ENCODE peak calls at places on chromosomes 2 and 18, in four cellular contexts. One of them, this sample, is unnamed.

GRCh38 chr18:23871410-23871809 is 143.1 kb upstream of the TTC39C start:
- DNase-seq in SK-N-MC: no peak
- DNase-seq in WERI-Rb-1: no peak
- DNase-seq in ascending aorta: no peak
- DNase-seq in this sample: no peak

GRCh38 chr2:40410695-40411094 is 41.2 kb downstream of the SLC8A1 start:
- DNase-seq in WERI-Rb-1: no peak
- DNase-seq in ascending aorta: no peak
- DNase-seq in SK-N-MC: no peak
- DNase-seq in this sample: no peak

GRCh38 chr18:62781893-62782292 is 66.6 kb downstream of the PHLPP1 start:
- DNase-seq in ascending aorta: no peak
- DNase-seq in SK-N-MC: no peak
- DNase-seq in WERI-Rb-1: no peak
- DNase-seq in this sample: no peak

GRCh38 chr2:103445356-103445755 is 683.5 kb downstream of the TMEM182 start:
- DNase-seq in WERI-Rb-1: no peak
- DNase-seq in ascending aorta: no peak
- DNase-seq in SK-N-MC: no peak
- DNase-seq in this sample: no peak

GRCh38 chr2:31694444-31694843 is 113.7 kb upstream of the SRD5A2 start:
- DNase-seq in WERI-Rb-1: no peak
- DNase-seq in SK-N-MC: no peak
- DNase-seq in ascending aorta: no peak
- DNase-seq in this sample: no peak

GRCh38 chr2:15561574-15562344 is 625 bp upstream of the NBAS start:
- DNase-seq in SK-N-MC: no peak
- DNase-seq in ascending aorta: no peak
- DNase-seq in WERI-Rb-1: peak
- DNase-seq in this sample: no peak

GRCh38 chr2:168758970-168759820 is 43.2 kb upstream of the NOSTRIN start:
- DNase-seq in WERI-Rb-1: no peak
- DNase-seq in ascending aorta: no peak
- DNase-seq in SK-N-MC: no peak
- DNase-seq in this sample: peak

GRCh38 chr2:162382283-162382682 is 38.4 kb downstream of the GCA start:
- DNase-seq in WERI-Rb-1: no peak
- DNase-seq in ascending aorta: no peak
- DNase-seq in SK-N-MC: no peak
- DNase-seq in this sample: no peak

GRCh38 chr2:191114403-191114886 is 36.3 kb downstream of the STAT4 start:
- DNase-seq in WERI-Rb-1: no peak
- DNase-seq in SK-N-MC: no peak
- DNase-seq in ascending aorta: no peak
- DNase-seq in this sample: no peak

GRCh38 chr2:228763600-228763999 is 507.5 kb downstream of the PID1 start:
- DNase-seq in ascending aorta: no peak
- DNase-seq in SK-N-MC: no peak
- DNase-seq in WERI-Rb-1: no peak
- DNase-seq in this sample: no peak

GRCh38 chr2:228767196-228767595 is 503.9 kb downstream of the PID1 start:
- DNase-seq in ascending aorta: no peak
- DNase-seq in SK-N-MC: no peak
- DNase-seq in WERI-Rb-1: no peak
- DNase-seq in this sample: peak

GRCh38 chr2:228762565-228762964 is 508.5 kb downstream of the PID1 start:
- DNase-seq in ascending aorta: no peak
- DNase-seq in WERI-Rb-1: no peak
- DNase-seq in SK-N-MC: no peak
- DNase-seq in this sample: no peak
- H3K4me3 ChIP-seq in ascending aorta: no peak
- H3K4me3 ChIP-seq in WERI-Rb-1: no peak
- H3K4me3 ChIP-seq in SK-N-MC: no peak
- H3K4me3 ChIP-seq in this sample: no peak

DNA sequence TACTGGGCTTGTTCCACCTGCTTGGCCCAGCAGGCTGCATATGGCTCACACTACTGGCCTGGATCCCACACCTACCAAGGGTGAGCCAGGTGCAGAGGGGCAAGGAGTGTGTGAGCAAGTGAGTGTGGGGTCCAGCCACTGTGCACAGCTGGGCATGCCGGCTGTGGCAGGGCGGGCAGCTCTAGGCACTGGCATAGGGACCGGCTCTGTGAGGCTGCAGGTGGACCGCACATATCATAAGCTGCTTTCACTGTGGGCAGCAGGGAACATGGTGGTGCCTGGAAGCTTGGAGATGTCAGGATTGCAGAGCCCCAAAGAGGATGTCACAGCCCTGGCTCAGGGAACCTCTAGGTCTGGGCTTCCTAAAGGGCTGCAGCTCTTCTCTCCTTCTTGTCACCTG is 154.3 kb downstream of the THSD7B start:
- DNase-seq in SK-N-MC: no peak
- DNase-seq in ascending aorta: no peak
- DNase-seq in WERI-Rb-1: no peak
- DNase-seq in this sample: no peak
- H3K4me3 ChIP-seq in SK-N-MC: no peak
- H3K4me3 ChIP-seq in ascending aorta: no peak
- H3K4me3 ChIP-seq in WERI-Rb-1: no peak
- H3K4me3 ChIP-seq in this sample: no peak

GRCh38 chr2:234980476-234981187 is 28.8 kb downstream of the SH3BP4 start:
- DNase-seq in SK-N-MC: no peak
- DNase-seq in WERI-Rb-1: no peak
- DNase-seq in ascending aorta: no peak
- DNase-seq in this sample: no peak

GRCh38 chr2:234979204-234980167 is 27.7 kb downstream of the SH3BP4 start:
- DNase-seq in ascending aorta: no peak
- DNase-seq in SK-N-MC: no peak
- DNase-seq in WERI-Rb-1: no peak
- DNase-seq in this sample: no peak

GRCh38 chr2:234981197-234982095 is 29.6 kb downstream of the SH3BP4 start:
- DNase-seq in ascending aorta: peak
- DNase-seq in WERI-Rb-1: no peak
- DNase-seq in SK-N-MC: no peak
- DNase-seq in this sample: peak

GRCh38 chr2:234983011-234983726 is 31.4 kb downstream of the SH3BP4 start:
- DNase-seq in SK-N-MC: no peak
- DNase-seq in ascending aorta: no peak
- DNase-seq in WERI-Rb-1: no peak
- DNase-seq in this sample: no peak

GRCh38 chr2:234982096-234982834 is 30.4 kb downstream of the SH3BP4 start:
- DNase-seq in WERI-Rb-1: no peak
- DNase-seq in ascending aorta: no peak
- DNase-seq in SK-N-MC: no peak
- DNase-seq in this sample: no peak
- H3K4me3 ChIP-seq in WERI-Rb-1: no peak
- H3K4me3 ChIP-seq in ascending aorta: no peak
- H3K4me3 ChIP-seq in SK-N-MC: no peak
- H3K4me3 ChIP-seq in this sample: peak

GRCh38 chr18:35045121-35045520 is 3.9 kb downstream of the MAPRE2 start:
- DNase-seq in ascending aorta: no peak
- DNase-seq in WERI-Rb-1: no peak
- DNase-seq in SK-N-MC: peak
- DNase-seq in this sample: no peak

GRCh38 chr18:35047697-35048292 is 6.6 kb downstream of the MAPRE2 start:
- DNase-seq in ascending aorta: no peak
- DNase-seq in WERI-Rb-1: no peak
- DNase-seq in SK-N-MC: no peak
- DNase-seq in this sample: no peak

GRCh38 chr18:35043207-35043606 is 2.0 kb downstream of the MAPRE2 start:
- DNase-seq in WERI-Rb-1: no peak
- DNase-seq in ascending aorta: no peak
- DNase-seq in SK-N-MC: no peak
- DNase-seq in this sample: no peak

GRCh38 chr18:35042389-35043066 is 1.3 kb downstream of the MAPRE2 start:
- DNase-seq in WERI-Rb-1: no peak
- DNase-seq in ascending aorta: no peak
- DNase-seq in SK-N-MC: no peak
- DNase-seq in this sample: no peak

DNA sequence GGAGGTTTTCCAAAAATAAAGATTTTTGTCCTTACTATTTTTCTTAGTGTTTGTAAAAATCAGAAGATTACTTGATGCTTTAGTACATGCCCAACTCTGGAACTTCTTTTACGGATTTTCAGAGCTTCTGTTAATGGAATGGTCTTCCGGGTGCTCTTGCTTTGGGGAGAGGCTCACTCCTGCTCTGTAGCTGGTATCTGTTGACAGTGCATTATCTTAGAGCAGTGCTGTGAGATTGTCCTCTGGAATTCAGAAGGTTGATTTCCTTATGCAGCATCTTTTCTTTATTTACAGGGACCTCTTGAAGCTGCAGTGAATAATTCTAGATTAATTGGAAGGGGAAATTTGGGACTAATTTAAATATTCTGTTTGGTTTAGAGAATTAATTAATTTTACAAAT is 4.6 kb downstream of the MAPRE2 start:
- DNase-seq in ascending aorta: no peak
- DNase-seq in WERI-Rb-1: no peak
- DNase-seq in SK-N-MC: no peak
- DNase-seq in this sample: no peak
- H3K4me3 ChIP-seq in ascending aorta: no peak
- H3K4me3 ChIP-seq in WERI-Rb-1: no peak
- H3K4me3 ChIP-seq in SK-N-MC: no peak
- H3K4me3 ChIP-seq in this sample: no peak

GRCh38 chr2:64405476-64406406 is 48.2 kb upstream of the LGALSL start:
- DNase-seq in WERI-Rb-1: no peak
- DNase-seq in ascending aorta: no peak
- DNase-seq in SK-N-MC: no peak
- DNase-seq in this sample: no peak

GRCh38 chr2:64404743-64405142 is 49.2 kb upstream of the LGALSL start:
- DNase-seq in WERI-Rb-1: no peak
- DNase-seq in SK-N-MC: no peak
- DNase-seq in ascending aorta: peak
- DNase-seq in this sample: no peak

GRCh38 chr2:64402876-64403275 is 51.1 kb upstream of the LGALSL start:
- DNase-seq in SK-N-MC: no peak
- DNase-seq in ascending aorta: peak
- DNase-seq in WERI-Rb-1: no peak
- DNase-seq in this sample: no peak

GRCh38 chr2:64403426-64403825 is 50.5 kb upstream of the LGALSL start:
- DNase-seq in WERI-Rb-1: no peak
- DNase-seq in ascending aorta: no peak
- DNase-seq in SK-N-MC: no peak
- DNase-seq in this sample: no peak

DNA sequence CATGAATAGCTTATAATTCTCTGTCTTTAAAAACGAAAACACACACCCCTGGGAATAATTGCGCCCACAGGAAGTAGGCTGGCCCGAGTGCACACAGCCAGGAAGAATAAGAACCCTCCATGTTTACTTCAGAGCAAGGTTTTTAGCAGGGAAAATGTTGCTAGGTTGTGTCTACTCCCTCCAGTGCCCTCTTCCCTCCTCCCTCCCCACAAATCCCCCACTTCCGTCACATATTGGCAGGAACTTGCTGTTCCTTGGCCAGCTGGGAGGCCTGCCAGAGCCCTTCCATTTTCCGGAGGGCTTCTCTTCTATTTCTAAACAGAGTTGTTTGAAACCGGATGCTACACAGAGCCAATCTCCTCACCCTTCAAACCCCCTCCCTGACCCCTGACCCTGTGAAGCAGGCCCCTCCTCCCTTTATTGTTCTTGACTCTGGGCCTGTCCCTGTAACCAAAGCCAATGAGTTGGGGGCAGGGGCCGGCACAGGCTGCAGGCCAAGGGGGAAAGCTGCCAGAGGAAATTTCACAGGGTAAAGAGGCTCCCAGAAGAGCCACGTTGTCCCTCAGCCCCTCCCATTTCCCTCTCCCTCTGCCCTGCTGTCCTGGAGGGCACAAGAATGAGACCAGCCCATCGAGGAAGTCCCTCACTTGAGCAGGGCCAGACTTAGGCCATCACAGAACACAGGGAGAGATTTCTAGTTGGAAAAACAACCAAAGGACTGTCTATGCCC is 49.8 kb upstream of the LGALSL start:
- DNase-seq in ascending aorta: peak
- DNase-seq in SK-N-MC: no peak
- DNase-seq in WERI-Rb-1: no peak
- DNase-seq in this sample: peak
- H3K4me3 ChIP-seq in ascending aorta: no peak
- H3K4me3 ChIP-seq in SK-N-MC: no peak
- H3K4me3 ChIP-seq in WERI-Rb-1: no peak
- H3K4me3 ChIP-seq in this sample: no peak

GRCh38 chr18:32771871-32772499 is 838 bp downstream of the KLHL14 start:
- DNase-seq in ascending aorta: peak
- DNase-seq in WERI-Rb-1: no peak
- DNase-seq in SK-N-MC: no peak
- DNase-seq in this sample: no peak
- H3K4me3 ChIP-seq in ascending aorta: peak
- H3K4me3 ChIP-seq in WERI-Rb-1: peak
- H3K4me3 ChIP-seq in SK-N-MC: peak
- H3K4me3 ChIP-seq in this sample: peak